ENCODE peak calls at places on chromosomes 12 and 14, in five cellular contexts. One of them, this sample, is unnamed.

GRCh38 chr12:8779862-8780261 is 42.6 kb upstream of the A2ML1 start:
- DNase-seq in IMR-90: no peak
- DNase-seq in K562: no peak
- DNase-seq in HepG2: no peak
- DNase-seq in H1: no peak
- DNase-seq in this sample: no peak

GRCh38 chr12:124964251-124964650 is 24.7 kb downstream of the DHX37 start:
- DNase-seq in IMR-90: no peak
- DNase-seq in K562: no peak
- DNase-seq in HepG2: no peak
- DNase-seq in H1: no peak
- DNase-seq in this sample: no peak

GRCh38 chr14:26960049-26960688 is 362.3 kb upstream of the NOVA1 start:
- DNase-seq in IMR-90: no peak
- DNase-seq in K562: no peak
- DNase-seq in HepG2: no peak
- DNase-seq in H1: no peak
- DNase-seq in this sample: no peak

GRCh38 chr14:63962896-63963295 is 110.1 kb downstream of the SYNE2 start:
- DNase-seq in IMR-90: peak
- DNase-seq in K562: no peak
- DNase-seq in HepG2: no peak
- DNase-seq in H1: no peak
- DNase-seq in this sample: no peak

GRCh38 chr12:66493841-66494240 is 185.0 kb downstream of the GRIP1 start:
- DNase-seq in IMR-90: no peak
- DNase-seq in K562: no peak
- DNase-seq in HepG2: no peak
- DNase-seq in H1: no peak
- DNase-seq in this sample: no peak

GRCh38 chr14:101196795-101197590 is 293.5 kb upstream of the RTL1 start:
- DNase-seq in IMR-90: no peak
- DNase-seq in K562: peak
- DNase-seq in HepG2: no peak
- DNase-seq in H1: peak
- DNase-seq in this sample: no peak

GRCh38 chr12:49693931-49694439 is 13.2 kb downstream of the FMNL3 start:
- DNase-seq in IMR-90: no peak
- DNase-seq in K562: no peak
- DNase-seq in HepG2: no peak
- DNase-seq in H1: no peak
- DNase-seq in this sample: peak

GRCh38 chr12:77720258-77720657 is 110.4 kb upstream of the NAV3 start:
- DNase-seq in IMR-90: no peak
- DNase-seq in K562: no peak
- DNase-seq in HepG2: no peak
- DNase-seq in H1: no peak
- DNase-seq in this sample: peak

GRCh38 chr14:23563473-23564180 is 4.0 kb downstream of the AP1G2 start:
- DNase-seq in IMR-90: no peak
- DNase-seq in K562: no peak
- DNase-seq in HepG2: no peak
- DNase-seq in H1: no peak
- DNase-seq in this sample: no peak

GRCh38 chr12:130765186-130765659 is 49.1 kb upstream of the RIMBP2 start:
- DNase-seq in IMR-90: peak
- DNase-seq in K562: peak
- DNase-seq in HepG2: no peak
- DNase-seq in H1: no peak
- DNase-seq in this sample: peak

GRCh38 chr12:69055706-69056105 is 122.7 kb upstream of the CPM start:
- DNase-seq in IMR-90: no peak
- DNase-seq in K562: no peak
- DNase-seq in HepG2: no peak
- DNase-seq in H1: no peak
- DNase-seq in this sample: no peak

GRCh38 chr14:24816011-24816928 is 182.3 kb upstream of the GZMB start:
- DNase-seq in IMR-90: peak
- DNase-seq in K562: no peak
- DNase-seq in HepG2: peak
- DNase-seq in H1: no peak
- DNase-seq in this sample: no peak

GRCh38 chr12:4891866-4892265 is 17.8 kb upstream of the KCNA1 start:
- DNase-seq in IMR-90: no peak
- DNase-seq in K562: no peak
- DNase-seq in HepG2: no peak
- DNase-seq in H1: no peak
- DNase-seq in this sample: no peak

GRCh38 chr12:132424118-132424438 is 65.9 kb upstream of the FBRSL1 start:
- DNase-seq in IMR-90: no peak
- DNase-seq in K562: no peak
- DNase-seq in HepG2: no peak
- DNase-seq in H1: no peak
- DNase-seq in this sample: no peak

GRCh38 chr12:4284306-4284705 is 10.7 kb downstream of the CCND2 start:
- DNase-seq in IMR-90: no peak
- DNase-seq in K562: no peak
- DNase-seq in HepG2: no peak
- DNase-seq in H1: no peak
- DNase-seq in this sample: no peak

GRCh38 chr12:80821513-80822000 is 104.8 kb downstream of the MYF5 start:
- DNase-seq in IMR-90: no peak
- DNase-seq in K562: no peak
- DNase-seq in HepG2: no peak
- DNase-seq in H1: peak
- DNase-seq in this sample: no peak

DNA sequence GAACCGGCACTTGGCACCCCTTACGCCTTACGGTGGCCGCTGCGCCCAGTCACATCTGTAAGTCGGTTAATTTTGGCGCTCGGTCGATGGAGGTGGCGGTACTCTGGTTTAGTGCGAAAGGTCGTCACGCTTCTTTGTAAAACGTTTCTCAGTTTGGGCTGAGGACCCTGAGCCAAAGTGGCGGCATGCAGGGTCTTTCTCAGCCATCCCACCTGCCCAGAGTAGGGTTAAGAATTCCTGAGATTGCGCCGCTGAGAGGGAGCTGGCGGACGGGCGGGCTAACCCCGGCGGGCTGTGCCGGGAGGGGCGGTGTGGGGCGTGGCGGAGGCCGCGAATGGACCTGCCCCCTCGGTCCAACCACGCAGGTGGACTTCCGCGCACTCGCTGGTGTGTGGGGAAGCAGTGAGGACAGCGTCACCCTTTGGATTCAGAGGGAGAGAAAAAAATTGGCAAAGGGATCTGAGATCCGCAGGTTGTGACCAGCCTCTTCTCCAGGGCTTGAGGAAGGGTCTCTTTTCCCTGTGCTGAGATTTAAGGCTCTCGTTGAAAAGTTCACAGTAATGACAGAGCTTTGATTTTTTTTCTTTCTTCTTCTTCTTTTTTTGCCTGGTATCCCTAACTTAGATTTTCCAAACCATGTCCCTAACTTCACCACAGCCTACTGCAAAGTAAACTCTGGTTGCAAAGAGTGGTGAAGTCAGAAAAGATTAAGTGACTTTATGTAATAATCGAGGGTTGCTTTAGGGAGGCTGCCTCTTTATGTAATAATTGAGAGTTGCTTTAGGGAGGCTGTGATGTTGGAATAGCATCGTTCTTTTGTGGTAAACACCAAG is 602 bp upstream of the FBXO33 start:
- DNase-seq in IMR-90: peak
- DNase-seq in K562: peak
- DNase-seq in HepG2: peak
- DNase-seq in H1: peak
- DNase-seq in this sample: peak
- TF ChIP-seq POLR2A in IMR-90: no peak
- TF ChIP-seq POLR2A in K562: no peak
- TF ChIP-seq POLR2A in HepG2: no peak
- TF ChIP-seq POLR2A in H1: no peak
- TF ChIP-seq POLR2A in this sample: peak

GRCh38 chr14:50263321-50263720 is 31.9 kb upstream of the SOS2 start:
- DNase-seq in IMR-90: no peak
- DNase-seq in K562: no peak
- DNase-seq in HepG2: no peak
- DNase-seq in H1: no peak
- DNase-seq in this sample: no peak

GRCh38 chr14:50260072-50260471 is 28.7 kb upstream of the SOS2 start:
- DNase-seq in IMR-90: no peak
- DNase-seq in K562: no peak
- DNase-seq in HepG2: no peak
- DNase-seq in H1: no peak
- DNase-seq in this sample: no peak

GRCh38 chr14:50262865-50263264 is 31.5 kb upstream of the SOS2 start:
- DNase-seq in IMR-90: no peak
- DNase-seq in K562: no peak
- DNase-seq in HepG2: no peak
- DNase-seq in H1: no peak
- DNase-seq in this sample: no peak

GRCh38 chr14:50257728-50258127 is 26.4 kb upstream of the SOS2 start:
- DNase-seq in IMR-90: no peak
- DNase-seq in K562: peak
- DNase-seq in HepG2: no peak
- DNase-seq in H1: no peak
- DNase-seq in this sample: no peak

DNA sequence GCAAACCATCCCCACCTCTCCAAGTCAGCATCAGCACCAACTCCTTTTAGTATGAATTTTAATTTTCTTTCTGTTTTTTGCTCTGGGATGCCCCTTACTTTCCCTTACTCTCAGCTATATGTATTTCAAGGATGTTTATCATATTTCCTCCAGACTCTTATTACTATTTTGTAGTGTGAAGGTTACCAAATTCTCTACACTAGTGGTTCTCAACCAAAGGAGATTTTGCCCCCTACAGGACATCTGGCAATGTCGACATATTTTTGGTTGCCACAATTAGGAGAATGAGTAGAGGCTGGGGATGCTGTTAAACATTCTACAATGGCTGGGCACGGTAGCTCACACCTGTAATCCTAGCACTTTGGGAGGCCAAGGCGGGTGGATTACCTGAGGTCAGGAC is 29.1 kb upstream of the SOS2 start:
- DNase-seq in IMR-90: peak
- DNase-seq in K562: peak
- DNase-seq in HepG2: peak
- DNase-seq in H1: no peak
- DNase-seq in this sample: peak
- TF ChIP-seq RAD21 in IMR-90: peak
- TF ChIP-seq RAD21 in K562: peak
- TF ChIP-seq RAD21 in HepG2: no peak
- TF ChIP-seq RAD21 in H1: peak
- TF ChIP-seq RAD21 in this sample: peak

DNA sequence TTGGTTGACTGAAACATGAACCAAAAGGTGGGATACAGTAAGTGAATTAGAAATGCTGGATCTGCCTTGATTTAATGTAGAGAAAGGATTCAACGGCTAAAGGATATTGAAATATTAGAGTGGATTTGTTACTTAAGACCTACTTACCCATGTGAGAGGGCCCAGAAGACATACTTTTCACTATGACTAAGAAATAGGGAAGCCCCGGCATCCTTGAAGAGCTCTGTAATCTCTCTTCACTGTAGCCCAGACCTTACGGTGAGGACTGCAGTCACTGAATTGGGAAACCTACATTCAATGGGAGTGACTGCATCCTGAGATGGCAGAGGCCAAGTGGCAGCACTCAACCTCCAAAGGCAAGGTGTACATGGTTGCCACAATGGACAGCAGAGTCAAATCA is 52.5 kb downstream of the KANSL2 start:
- DNase-seq in IMR-90: no peak
- DNase-seq in K562: no peak
- DNase-seq in HepG2: no peak
- DNase-seq in H1: no peak
- DNase-seq in this sample: no peak
- TF ChIP-seq MAFK in IMR-90: no peak
- TF ChIP-seq MAFK in K562: no peak
- TF ChIP-seq MAFK in HepG2: no peak
- TF ChIP-seq MAFK in H1: no peak
- TF ChIP-seq MAFK in this sample: no peak

GRCh38 chr12:92551853-92552397 is 150.9 kb upstream of the PLEKHG7 start:
- DNase-seq in IMR-90: peak
- DNase-seq in K562: peak
- DNase-seq in HepG2: no peak
- DNase-seq in H1: no peak
- DNase-seq in this sample: peak
- TF ChIP-seq POLR2A in IMR-90: no peak
- TF ChIP-seq POLR2A in K562: no peak
- TF ChIP-seq POLR2A in HepG2: no peak
- TF ChIP-seq POLR2A in H1: no peak
- TF ChIP-seq POLR2A in this sample: no peak

GRCh38 chr14:45486599-45486998 is 233.6 kb upstream of the MIS18BP1 start:
- DNase-seq in IMR-90: no peak
- DNase-seq in K562: no peak
- DNase-seq in HepG2: no peak
- DNase-seq in H1: no peak
- DNase-seq in this sample: no peak
- TF ChIP-seq RAD21 in IMR-90: no peak
- TF ChIP-seq RAD21 in K562: no peak
- TF ChIP-seq RAD21 in HepG2: no peak
- TF ChIP-seq RAD21 in H1: no peak
- TF ChIP-seq RAD21 in this sample: no peak

GRCh38 chr14:72545411-72546311 is 348.2 kb downstream of the DPF3 start:
- DNase-seq in IMR-90: no peak
- DNase-seq in K562: no peak
- DNase-seq in HepG2: no peak
- DNase-seq in H1: no peak
- DNase-seq in this sample: no peak

GRCh38 chr14:72544615-72545387 is 349.1 kb downstream of the DPF3 start:
- DNase-seq in IMR-90: no peak
- DNase-seq in K562: no peak
- DNase-seq in HepG2: no peak
- DNase-seq in H1: peak
- DNase-seq in this sample: no peak

GRCh38 chr14:72547999-72548398 is 345.9 kb downstream of the DPF3 start:
- DNase-seq in IMR-90: no peak
- DNase-seq in K562: no peak
- DNase-seq in HepG2: no peak
- DNase-seq in H1: no peak
- DNase-seq in this sample: peak

GRCh38 chr14:72549026-72549425 is 344.9 kb downstream of the DPF3 start:
- DNase-seq in IMR-90: peak
- DNase-seq in K562: no peak
- DNase-seq in HepG2: no peak
- DNase-seq in H1: no peak
- DNase-seq in this sample: no peak

DNA sequence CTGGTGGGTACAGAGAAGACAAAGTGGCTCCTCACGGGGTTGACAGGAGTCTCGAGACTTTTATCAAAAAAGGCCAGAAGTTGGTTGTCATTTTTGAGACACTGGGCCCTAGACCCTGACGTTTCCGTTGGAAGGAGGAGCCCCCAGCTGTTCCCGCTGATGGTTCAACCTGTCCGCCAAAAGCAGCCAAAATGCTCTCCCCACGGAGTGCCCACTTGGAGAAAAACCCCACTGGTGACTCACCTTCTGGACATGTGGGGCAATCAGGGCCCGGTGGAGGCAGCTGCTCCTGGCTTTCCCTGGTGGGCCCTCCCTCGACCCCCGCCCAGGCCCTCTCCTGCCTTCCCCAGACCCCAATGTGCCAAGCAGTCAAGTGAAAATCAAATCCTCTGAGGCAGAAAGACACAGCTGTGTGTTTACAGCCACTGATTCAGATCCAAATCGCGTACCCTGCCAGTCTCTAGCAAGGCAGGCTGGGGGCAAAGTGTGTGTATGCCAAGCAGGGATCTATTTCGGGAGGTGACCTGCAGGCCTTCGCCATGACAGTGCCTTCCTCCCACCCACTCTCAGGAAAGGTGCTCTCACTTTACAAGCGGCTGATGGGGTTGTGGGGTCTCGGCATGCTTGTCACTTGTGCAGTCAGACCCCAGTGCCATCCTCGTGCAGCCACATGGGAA is 347.4 kb downstream of the DPF3 start:
- DNase-seq in IMR-90: no peak
- DNase-seq in K562: no peak
- DNase-seq in HepG2: no peak
- DNase-seq in H1: no peak
- DNase-seq in this sample: no peak
- TF ChIP-seq MAFK in IMR-90: no peak
- TF ChIP-seq MAFK in K562: no peak
- TF ChIP-seq MAFK in HepG2: no peak
- TF ChIP-seq MAFK in H1: no peak
- TF ChIP-seq MAFK in this sample: no peak

This sample was measured in A549.